ENCODE peak calls at places on chromosomes 1 and 21, in eight cellular contexts. One of them, this sample, is unnamed.
A peak's percentile ranks its signal among the peaks of the same experiment; 100 is the strongest.

GRCh38 chr1:60160141-60160540 is 86.6 kb upstream of the C1orf87 start:
- DNase-seq in M059J: no peak
- DNase-seq in fibroblast of mammary gland: no peak
- DNase-seq in activated T-cell treated with anti-CD3 and anti-CD28 coated beads, Interleukin-2, amount 50 U/mL, for 1 hour: no peak
- DNase-seq in GM12865: no peak
- DNase-seq in stimulated activated CD8-positive, alpha-beta memory T cell treated with anti-CD3 and anti-CD28 coated beads, Interleukin-7, amount 100 ng/mL, for 1 hour: no peak
- DNase-seq in breast epithelium: no peak
- DNase-seq in head of caudate nucleus: no peak
- DNase-seq in this sample: no peak

GRCh38 chr1:224592636-224593579 is 23.2 kb upstream of the CNIH3 start:
- DNase-seq in M059J: peak; percentile 98
- DNase-seq in fibroblast of mammary gland: peak; percentile 86
- DNase-seq in activated T-cell treated with anti-CD3 and anti-CD28 coated beads, Interleukin-2, amount 50 U/mL, for 1 hour: no peak
- DNase-seq in GM12865: peak; percentile 44
- DNase-seq in stimulated activated CD8-positive, alpha-beta memory T cell treated with anti-CD3 and anti-CD28 coated beads, Interleukin-7, amount 100 ng/mL, for 1 hour: no peak
- DNase-seq in breast epithelium: peak; percentile 85
- DNase-seq in head of caudate nucleus: no peak
- DNase-seq in this sample: no peak

GRCh38 chr1:83901547-83902155 is 97.3 kb downstream of the TTLL7 start:
- DNase-seq in M059J: peak; percentile 87
- DNase-seq in fibroblast of mammary gland: peak; percentile 93
- DNase-seq in activated T-cell treated with anti-CD3 and anti-CD28 coated beads, Interleukin-2, amount 50 U/mL, for 1 hour: no peak
- DNase-seq in GM12865: no peak
- DNase-seq in stimulated activated CD8-positive, alpha-beta memory T cell treated with anti-CD3 and anti-CD28 coated beads, Interleukin-7, amount 100 ng/mL, for 1 hour: no peak
- DNase-seq in breast epithelium: no peak
- DNase-seq in head of caudate nucleus: no peak
- DNase-seq in this sample: no peak

GRCh38 chr1:14944471-14944981 is 209.0 kb upstream of the TMEM51 start:
- DNase-seq in M059J: no peak
- DNase-seq in fibroblast of mammary gland: no peak
- DNase-seq in activated T-cell treated with anti-CD3 and anti-CD28 coated beads, Interleukin-2, amount 50 U/mL, for 1 hour: no peak
- DNase-seq in GM12865: no peak
- DNase-seq in stimulated activated CD8-positive, alpha-beta memory T cell treated with anti-CD3 and anti-CD28 coated beads, Interleukin-7, amount 100 ng/mL, for 1 hour: no peak
- DNase-seq in breast epithelium: no peak
- DNase-seq in head of caudate nucleus: peak; percentile 70
- DNase-seq in this sample: no peak

GRCh38 chr21:37365657-37366487 is 701 bp upstream of the DYRK1A start:
- DNase-seq in M059J: peak; percentile 77
- DNase-seq in fibroblast of mammary gland: peak; percentile 41
- DNase-seq in activated T-cell treated with anti-CD3 and anti-CD28 coated beads, Interleukin-2, amount 50 U/mL, for 1 hour: peak; percentile 80
- DNase-seq in GM12865: peak; percentile 79
- DNase-seq in stimulated activated CD8-positive, alpha-beta memory T cell treated with anti-CD3 and anti-CD28 coated beads, Interleukin-7, amount 100 ng/mL, for 1 hour: peak; percentile 31
- DNase-seq in breast epithelium: peak; percentile 69
- DNase-seq in head of caudate nucleus: peak; percentile 52
- DNase-seq in this sample: peak; percentile 88

GRCh38 chr1:42686418-42686817 is 4.2 kb downstream of the YBX1 start:
- DNase-seq in M059J: no peak
- DNase-seq in fibroblast of mammary gland: no peak
- DNase-seq in activated T-cell treated with anti-CD3 and anti-CD28 coated beads, Interleukin-2, amount 50 U/mL, for 1 hour: no peak
- DNase-seq in GM12865: no peak
- DNase-seq in stimulated activated CD8-positive, alpha-beta memory T cell treated with anti-CD3 and anti-CD28 coated beads, Interleukin-7, amount 100 ng/mL, for 1 hour: no peak
- DNase-seq in breast epithelium: no peak
- DNase-seq in head of caudate nucleus: no peak
- DNase-seq in this sample: no peak

GRCh38 chr21:44018813-44019567 is 6.9 kb downstream of the TRAPPC10 start:
- DNase-seq in M059J: no peak
- DNase-seq in fibroblast of mammary gland: no peak
- DNase-seq in activated T-cell treated with anti-CD3 and anti-CD28 coated beads, Interleukin-2, amount 50 U/mL, for 1 hour: no peak
- DNase-seq in GM12865: peak; percentile 27
- DNase-seq in stimulated activated CD8-positive, alpha-beta memory T cell treated with anti-CD3 and anti-CD28 coated beads, Interleukin-7, amount 100 ng/mL, for 1 hour: no peak
- DNase-seq in breast epithelium: no peak
- DNase-seq in head of caudate nucleus: no peak
- DNase-seq in this sample: no peak

GRCh38 chr1:94988356-94988755 is 61.4 kb upstream of the CNN3 start:
- DNase-seq in M059J: no peak
- DNase-seq in fibroblast of mammary gland: no peak
- DNase-seq in activated T-cell treated with anti-CD3 and anti-CD28 coated beads, Interleukin-2, amount 50 U/mL, for 1 hour: no peak
- DNase-seq in GM12865: no peak
- DNase-seq in stimulated activated CD8-positive, alpha-beta memory T cell treated with anti-CD3 and anti-CD28 coated beads, Interleukin-7, amount 100 ng/mL, for 1 hour: no peak
- DNase-seq in breast epithelium: no peak
- DNase-seq in head of caudate nucleus: no peak
- DNase-seq in this sample: no peak

GRCh38 chr1:203665986-203666385 is 39.4 kb downstream of the ATP2B4 start:
- DNase-seq in M059J: no peak
- DNase-seq in fibroblast of mammary gland: no peak
- DNase-seq in activated T-cell treated with anti-CD3 and anti-CD28 coated beads, Interleukin-2, amount 50 U/mL, for 1 hour: no peak
- DNase-seq in GM12865: no peak
- DNase-seq in stimulated activated CD8-positive, alpha-beta memory T cell treated with anti-CD3 and anti-CD28 coated beads, Interleukin-7, amount 100 ng/mL, for 1 hour: no peak
- DNase-seq in breast epithelium: peak; percentile 42
- DNase-seq in head of caudate nucleus: no peak
- DNase-seq in this sample: no peak

GRCh38 chr21:31665397-31665796 is 5.9 kb downstream of the SOD1 start:
- DNase-seq in M059J: no peak
- DNase-seq in fibroblast of mammary gland: peak; percentile 50
- DNase-seq in activated T-cell treated with anti-CD3 and anti-CD28 coated beads, Interleukin-2, amount 50 U/mL, for 1 hour: no peak
- DNase-seq in GM12865: no peak
- DNase-seq in stimulated activated CD8-positive, alpha-beta memory T cell treated with anti-CD3 and anti-CD28 coated beads, Interleukin-7, amount 100 ng/mL, for 1 hour: no peak
- DNase-seq in breast epithelium: no peak
- DNase-seq in head of caudate nucleus: peak; percentile 56
- DNase-seq in this sample: no peak

GRCh38 chr1:54399765-54400164 is 6.4 kb downstream of the SSBP3 start:
- DNase-seq in M059J: no peak
- DNase-seq in fibroblast of mammary gland: no peak
- DNase-seq in activated T-cell treated with anti-CD3 and anti-CD28 coated beads, Interleukin-2, amount 50 U/mL, for 1 hour: no peak
- DNase-seq in GM12865: no peak
- DNase-seq in stimulated activated CD8-positive, alpha-beta memory T cell treated with anti-CD3 and anti-CD28 coated beads, Interleukin-7, amount 100 ng/mL, for 1 hour: no peak
- DNase-seq in breast epithelium: no peak
- DNase-seq in head of caudate nucleus: no peak
- DNase-seq in this sample: no peak

GRCh38 chr1:226589008-226589733 is 40.6 kb downstream of the STUM start:
- DNase-seq in M059J: no peak
- DNase-seq in fibroblast of mammary gland: peak; percentile 69
- DNase-seq in activated T-cell treated with anti-CD3 and anti-CD28 coated beads, Interleukin-2, amount 50 U/mL, for 1 hour: no peak
- DNase-seq in GM12865: no peak
- DNase-seq in stimulated activated CD8-positive, alpha-beta memory T cell treated with anti-CD3 and anti-CD28 coated beads, Interleukin-7, amount 100 ng/mL, for 1 hour: no peak
- DNase-seq in breast epithelium: no peak
- DNase-seq in head of caudate nucleus: no peak
- DNase-seq in this sample: no peak

GRCh38 chr1:214899908-214900470 is 182.5 kb upstream of the KCNK2 start:
- DNase-seq in M059J: peak; percentile 27
- DNase-seq in fibroblast of mammary gland: peak; percentile 7
- DNase-seq in activated T-cell treated with anti-CD3 and anti-CD28 coated beads, Interleukin-2, amount 50 U/mL, for 1 hour: no peak
- DNase-seq in GM12865: no peak
- DNase-seq in stimulated activated CD8-positive, alpha-beta memory T cell treated with anti-CD3 and anti-CD28 coated beads, Interleukin-7, amount 100 ng/mL, for 1 hour: no peak
- DNase-seq in breast epithelium: no peak
- DNase-seq in head of caudate nucleus: no peak
- DNase-seq in this sample: no peak

GRCh38 chr21:36120304-36120902 is 14.5 kb upstream of the CBR3 start:
- DNase-seq in M059J: no peak
- DNase-seq in fibroblast of mammary gland: no peak
- DNase-seq in activated T-cell treated with anti-CD3 and anti-CD28 coated beads, Interleukin-2, amount 50 U/mL, for 1 hour: no peak
- DNase-seq in GM12865: no peak
- DNase-seq in stimulated activated CD8-positive, alpha-beta memory T cell treated with anti-CD3 and anti-CD28 coated beads, Interleukin-7, amount 100 ng/mL, for 1 hour: no peak
- DNase-seq in breast epithelium: no peak
- DNase-seq in head of caudate nucleus: no peak
- DNase-seq in this sample: no peak

GRCh38 chr1:244314921-244315544 is 136.7 kb downstream of the ADSS2 start:
- DNase-seq in M059J: no peak
- DNase-seq in fibroblast of mammary gland: no peak
- DNase-seq in activated T-cell treated with anti-CD3 and anti-CD28 coated beads, Interleukin-2, amount 50 U/mL, for 1 hour: no peak
- DNase-seq in GM12865: no peak
- DNase-seq in stimulated activated CD8-positive, alpha-beta memory T cell treated with anti-CD3 and anti-CD28 coated beads, Interleukin-7, amount 100 ng/mL, for 1 hour: no peak
- DNase-seq in breast epithelium: no peak
- DNase-seq in head of caudate nucleus: no peak
- DNase-seq in this sample: no peak

GRCh38 chr1:195714248-195714647 is 894.0 kb downstream of the KCNT2 start:
- DNase-seq in M059J: peak; percentile 43
- DNase-seq in fibroblast of mammary gland: peak; percentile 39
- DNase-seq in activated T-cell treated with anti-CD3 and anti-CD28 coated beads, Interleukin-2, amount 50 U/mL, for 1 hour: no peak
- DNase-seq in GM12865: no peak
- DNase-seq in stimulated activated CD8-positive, alpha-beta memory T cell treated with anti-CD3 and anti-CD28 coated beads, Interleukin-7, amount 100 ng/mL, for 1 hour: no peak
- DNase-seq in breast epithelium: no peak
- DNase-seq in head of caudate nucleus: no peak
- DNase-seq in this sample: no peak

GRCh38 chr1:10639301-10640078 is 157.0 kb downstream of the CASZ1 start:
- DNase-seq in M059J: no peak
- DNase-seq in fibroblast of mammary gland: peak; percentile 6
- DNase-seq in activated T-cell treated with anti-CD3 and anti-CD28 coated beads, Interleukin-2, amount 50 U/mL, for 1 hour: no peak
- DNase-seq in GM12865: no peak
- DNase-seq in stimulated activated CD8-positive, alpha-beta memory T cell treated with anti-CD3 and anti-CD28 coated beads, Interleukin-7, amount 100 ng/mL, for 1 hour: no peak
- DNase-seq in breast epithelium: no peak
- DNase-seq in head of caudate nucleus: no peak
- DNase-seq in this sample: no peak

GRCh38 chr1:226417830-226418546 is 10.1 kb upstream of the PARP1 start:
- DNase-seq in M059J: no peak
- DNase-seq in fibroblast of mammary gland: no peak
- DNase-seq in activated T-cell treated with anti-CD3 and anti-CD28 coated beads, Interleukin-2, amount 50 U/mL, for 1 hour: no peak
- DNase-seq in GM12865: no peak
- DNase-seq in stimulated activated CD8-positive, alpha-beta memory T cell treated with anti-CD3 and anti-CD28 coated beads, Interleukin-7, amount 100 ng/mL, for 1 hour: no peak
- DNase-seq in breast epithelium: no peak
- DNase-seq in head of caudate nucleus: no peak
- DNase-seq in this sample: no peak

GRCh38 chr21:14968029-14968428 is 96.8 kb downstream of the NRIP1 start:
- DNase-seq in M059J: no peak
- DNase-seq in fibroblast of mammary gland: no peak
- DNase-seq in activated T-cell treated with anti-CD3 and anti-CD28 coated beads, Interleukin-2, amount 50 U/mL, for 1 hour: no peak
- DNase-seq in GM12865: no peak
- DNase-seq in stimulated activated CD8-positive, alpha-beta memory T cell treated with anti-CD3 and anti-CD28 coated beads, Interleukin-7, amount 100 ng/mL, for 1 hour: no peak
- DNase-seq in breast epithelium: no peak
- DNase-seq in head of caudate nucleus: no peak
- DNase-seq in this sample: no peak

GRCh38 chr1:230073371-230074035 is 6.5 kb downstream of the GALNT2 start:
- DNase-seq in M059J: peak; percentile 96
- DNase-seq in fibroblast of mammary gland: peak; percentile 78
- DNase-seq in activated T-cell treated with anti-CD3 and anti-CD28 coated beads, Interleukin-2, amount 50 U/mL, for 1 hour: no peak
- DNase-seq in GM12865: no peak
- DNase-seq in stimulated activated CD8-positive, alpha-beta memory T cell treated with anti-CD3 and anti-CD28 coated beads, Interleukin-7, amount 100 ng/mL, for 1 hour: no peak
- DNase-seq in breast epithelium: no peak
- DNase-seq in head of caudate nucleus: peak; percentile 66
- DNase-seq in this sample: peak; percentile 42

This sample was measured in Peyer's patch.